ENCODE peak calls at places on chromosomes 4 and X, in ten cellular contexts. E, N, L, V, M, Z, J, U, R and I are unnamed samples.

GRCh38 chrX:49878128-49878833 is 1.0 kb upstream of the USP27X start:
- DNase-seq in M (peak), R (no peak), J (no peak), U (no peak), E (no peak), Z (no peak), V (no peak), L (no peak), N (no peak), I (no peak)

GRCh38 chr4:185912779-185913178 is 100.8 kb upstream of the SORBS2 start:
- DNase-seq in M (no peak), J (no peak), L (no peak), N (no peak), E (no peak), V (peak), R (no peak), U (peak), Z (no peak), I (no peak)

GRCh38 chr4:26220704-26221103 is 100.1 kb upstream of the RBPJ start:
- DNase-seq in R (no peak), E (no peak), L (no peak), U (no peak), M (no peak), V (peak), J (no peak), N (no peak), Z (no peak), I (no peak)

GRCh38 chr4:16250665-16251365 is 24.5 kb upstream of the TAPT1 start:
- DNase-seq in U (no peak), L (no peak), J (no peak), N (no peak), R (no peak), E (no peak), M (no peak), V (peak), Z (no peak), I (peak)

GRCh38 chr4:7241587-7242125 is 49.3 kb downstream of the SORCS2 start:
- DNase-seq in L (no peak), V (no peak), M (no peak), U (no peak), J (no peak), Z (no peak), R (no peak), E (no peak), N (no peak), I (no peak)

GRCh38 chr4:104682311-104682710 is 187.6 kb upstream of the CXXC4 start:
- DNase-seq in V (no peak), Z (no peak), R (no peak), J (no peak), N (no peak), M (no peak), U (no peak), L (no peak), E (no peak), I (no peak)

GRCh38 chr4:79863333-79863732 is 209.7 kb downstream of the ANTXR2 start:
- DNase-seq in J (no peak), V (no peak), U (no peak), N (no peak), Z (no peak), E (no peak), L (no peak), R (no peak), M (no peak), I (no peak)

GRCh38 chr4:11565213-11565612 is 136.5 kb upstream of the HS3ST1 start:
- DNase-seq in Z (no peak), E (no peak), M (no peak), J (no peak), R (no peak), N (no peak), V (no peak), U (no peak), L (no peak), I (no peak)

GRCh38 chr4:154588198-154588597 is 2.3 kb downstream of the FGA start:
- DNase-seq in Z (no peak), U (no peak), N (no peak), R (no peak), M (no peak), V (no peak), L (no peak), J (no peak), E (no peak), I (no peak)

GRCh38 chr4:47374477-47374876 is 89.0 kb downstream of the COMMD8 start:
- DNase-seq in J (no peak), M (no peak), N (no peak), R (no peak), V (no peak), U (no peak), E (no peak), Z (no peak), L (no peak), I (no peak)

GRCh38 chrX:155068165-155068564 is 2.8 kb downstream of the CMC4 start:
- DNase-seq in N (no peak), E (no peak), M (no peak), R (no peak), V (peak), J (no peak), Z (no peak), U (no peak), L (no peak), I (peak)

GRCh38 chr4:88753658-88754431 is 56.2 kb upstream of the NAP1L5 start:
- DNase-seq in Z (no peak), N (no peak), U (no peak), E (no peak), R (no peak), J (no peak), M (no peak), L (no peak), V (no peak), I (no peak)

GRCh38 chr4:189843392-189844009 is 97.2 kb upstream of the FRG1 start:
- DNase-seq in U (no peak), J (no peak), M (no peak), V (no peak), Z (no peak), E (no peak), L (no peak), R (no peak), N (no peak), I (no peak)

GRCh38 chr4:87633239-87633638 is 16.8 kb upstream of the DMP1 start:
- DNase-seq in Z (no peak), M (no peak), V (no peak), L (no peak), R (no peak), E (peak), J (no peak), N (no peak), U (no peak), I (no peak)

GRCh38 chrX:19571708-19572107 is 56.4 kb upstream of the MAP3K15 start:
- DNase-seq in M (no peak), N (no peak), E (no peak), J (no peak), L (no peak), V (no peak), R (no peak), Z (no peak), U (no peak), I (no peak)

GRCh38 chrX:106035064-106035463 is 3.5 kb downstream of the SERPINA7 start:
- DNase-seq in Z (no peak), E (no peak), U (no peak), J (no peak), N (no peak), M (no peak), L (no peak), V (no peak), R (peak), I (no peak)

GRCh38 chrX:24607616-24608015 is 39.5 kb downstream of the PCYT1B start:
- DNase-seq in L (no peak), M (no peak), E (no peak), R (no peak), Z (no peak), U (no peak), J (no peak), V (no peak), N (no peak), I (no peak)

GRCh38 chr4:110865611-110866254 is 242.9 kb upstream of the PITX2 start:
- DNase-seq in Z (no peak), M (no peak), V (no peak), L (no peak), N (no peak), J (no peak), R (no peak), U (peak), E (no peak), I (peak)

GRCh38 chrX:136768469-136769084 is 12.2 kb downstream of the ARHGEF6 start:
- DNase-seq in M (peak), N (peak), L (no peak), Z (no peak), J (peak), U (peak), R (peak), E (no peak), V (peak), I (no peak)

GRCh38 chrX:134525086-134525792 is 65.3 kb downstream of the HPRT1 start:
- DNase-seq in U (no peak), R (no peak), L (no peak), V (no peak), E (no peak), M (no peak), J (no peak), Z (no peak), N (no peak), I (no peak)

GRCh38 chr4:183362916-183363542 is 40.8 kb upstream of the CLDN24 start:
- DNase-seq in J (no peak), Z (no peak), R (no peak), M (no peak), V (peak), N (peak), E (no peak), U (no peak), L (no peak), I (no peak)
- TF ChIP-seq CTCF in J (no peak), Z (no peak), R (no peak), M (no peak), V (peak), N (no peak), E (no peak), U (peak), L (no peak), I (peak)

DNA sequence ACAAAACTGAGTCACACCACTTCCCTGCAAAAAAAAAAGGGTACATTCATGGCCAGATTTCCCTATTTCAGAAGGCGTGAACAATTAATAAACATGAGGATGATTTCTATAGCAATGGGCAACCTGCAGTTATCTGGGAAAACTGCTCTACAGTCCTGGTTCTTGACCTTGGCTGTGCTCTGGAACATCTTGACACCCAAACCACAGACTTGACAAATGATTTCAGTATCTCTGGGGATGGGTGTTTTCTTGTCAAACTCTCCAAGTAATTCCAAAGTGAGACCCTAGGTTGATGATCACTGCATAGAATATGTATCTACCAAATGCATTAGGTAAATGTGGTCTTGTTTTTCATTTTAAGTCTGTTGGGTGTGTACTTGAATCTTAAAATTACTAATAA is 2.0 kb downstream of the DAPP1 start:
- DNase-seq in U (no peak), V (no peak), Z (no peak), M (no peak), N (no peak), L (no peak), R (no peak), J (no peak), E (no peak), I (no peak)
- H3K4me3 ChIP-seq in U (no peak), V (no peak), Z (no peak), M (no peak), N (no peak), L (no peak), R (peak), J (peak), E (no peak), I (no peak)

GRCh38 chr4:8703857-8704495 is 111.4 kb downstream of the CPZ start:
- DNase-seq in J (no peak), L (no peak), R (no peak), M (no peak), N (peak), V (no peak), Z (peak), U (no peak), E (no peak), I (no peak)
- TF ChIP-seq CTCF in J (no peak), L (no peak), R (no peak), M (no peak), N (no peak), V (no peak), Z (no peak), U (no peak), E (no peak), I (no peak)

DNA sequence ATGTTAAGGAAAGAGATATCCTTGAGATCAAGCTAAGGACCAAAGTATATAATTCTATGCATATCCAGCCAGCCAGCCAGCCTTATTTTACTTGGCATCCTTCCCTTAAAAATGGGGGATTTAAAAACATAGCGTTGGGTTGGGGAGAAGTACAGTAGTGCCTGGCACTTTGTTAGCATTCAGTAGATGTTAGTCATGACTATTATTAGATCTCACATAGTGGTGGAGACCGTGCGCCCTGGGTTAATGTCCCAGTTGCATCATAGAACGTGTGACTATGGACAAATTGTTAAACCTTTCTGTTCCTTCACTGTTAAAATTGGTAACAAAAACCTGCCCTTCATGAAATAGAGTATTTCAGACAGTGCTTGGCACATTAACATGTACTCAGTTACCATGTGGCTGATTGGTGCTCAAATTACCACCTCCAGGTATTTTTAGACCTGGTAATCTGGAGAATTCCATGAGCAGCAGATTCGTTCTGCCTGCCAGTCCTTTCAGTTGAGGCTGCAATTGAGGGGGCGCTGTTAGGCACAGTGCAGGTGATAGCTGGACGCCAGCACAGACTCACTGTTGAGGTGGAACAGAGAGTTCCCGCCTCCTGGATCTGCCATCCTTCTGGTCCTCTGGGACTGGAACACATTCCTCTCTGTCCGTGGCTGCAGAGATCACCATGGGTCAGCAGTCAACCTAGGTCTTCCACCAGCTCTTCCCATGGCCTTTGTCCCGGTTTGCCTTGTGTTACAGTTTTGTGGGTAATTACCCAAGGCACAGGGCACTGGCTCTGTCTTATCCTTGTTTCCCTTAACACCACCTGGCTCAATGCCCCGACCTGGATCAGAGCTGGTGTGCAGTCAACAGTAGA is 31.7 kb downstream of the RBBP7 start:
- DNase-seq in R (no peak), N (no peak), M (no peak), U (peak), L (no peak), J (no peak), Z (no peak), E (peak), V (peak), I (peak)
- H3K4me3 ChIP-seq in R (no peak), N (no peak), M (no peak), U (no peak), L (no peak), J (no peak), Z (no peak), E (no peak), V (no peak), I (no peak)

DNA sequence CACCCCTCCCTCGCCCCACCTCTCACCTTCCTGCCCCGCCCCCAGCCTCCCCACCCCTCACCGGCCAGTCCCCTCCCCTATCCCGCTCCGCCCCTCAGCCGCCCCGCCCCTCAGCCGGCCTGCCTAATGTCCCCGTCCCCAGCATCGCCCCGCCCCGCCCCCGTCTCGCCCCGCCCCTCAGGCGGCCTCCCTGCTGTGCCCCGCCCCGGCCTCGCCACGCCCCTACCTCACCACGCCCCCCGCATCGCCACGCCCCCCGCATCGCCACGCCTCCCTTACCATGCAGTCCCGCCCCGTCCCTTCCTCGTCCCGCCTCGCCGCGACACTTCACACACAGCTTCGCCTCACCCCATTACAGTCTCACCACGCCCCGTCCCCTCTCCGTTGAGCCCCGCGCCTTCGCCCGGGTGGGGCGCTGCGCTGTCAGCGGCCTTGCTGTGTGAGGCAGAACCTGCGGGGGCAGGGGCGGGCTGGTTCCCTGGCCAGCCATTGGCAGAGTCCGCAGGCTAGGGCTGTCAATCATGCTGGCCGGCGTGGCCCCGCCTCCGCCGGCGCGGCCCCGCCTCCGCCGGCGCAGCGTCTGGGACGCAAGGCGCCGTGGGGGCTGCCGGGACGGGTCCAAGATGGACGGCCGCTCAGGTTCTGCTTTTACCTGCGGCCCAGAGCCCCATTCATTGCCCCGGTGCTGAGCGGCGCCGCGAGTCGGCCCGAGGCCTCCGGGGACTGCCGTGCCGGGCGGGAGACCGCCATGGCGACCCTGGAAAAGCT is at the start of the genes HTT and HTT-AS:
- DNase-seq in Z (peak), V (peak), R (peak), L (peak), M (peak), J (peak), U (peak), N (peak), E (peak), I (peak)
- TF ChIP-seq CTCF in Z (peak), V (peak), R (no peak), L (peak), M (peak), J (peak), U (peak), N (no peak), E (no peak), I (no peak)

GRCh38 chr4:41069268-41069667 is 145.1 kb downstream of the APBB2 start:
- DNase-seq in N (no peak), J (no peak), U (no peak), L (no peak), R (no peak), M (no peak), V (no peak), Z (no peak), E (no peak), I (no peak)

GRCh38 chr4:41064953-41065352 is 149.4 kb downstream of the APBB2 start:
- DNase-seq in M (no peak), U (no peak), E (no peak), N (no peak), L (no peak), Z (no peak), J (no peak), V (no peak), R (no peak), I (no peak)

GRCh38 chr4:41067369-41067768 is 147.0 kb downstream of the APBB2 start:
- DNase-seq in V (no peak), R (no peak), L (no peak), U (no peak), Z (no peak), M (no peak), E (no peak), N (no peak), J (no peak), I (no peak)

GRCh38 chr4:41069838-41070237 is 144.5 kb downstream of the APBB2 start:
- DNase-seq in R (no peak), E (no peak), Z (no peak), V (no peak), M (no peak), U (no peak), N (no peak), L (no peak), J (no peak), I (no peak)

GRCh38 chr4:41066049-41066448 is 148.3 kb downstream of the APBB2 start:
- DNase-seq in M (no peak), R (no peak), V (no peak), J (no peak), L (no peak), U (no peak), E (no peak), N (no peak), Z (no peak), I (no peak)
- H3K4me3 ChIP-seq in M (no peak), R (no peak), V (no peak), J (no peak), L (no peak), U (no peak), E (no peak), N (no peak), Z (no peak), I (no peak)

DNA sequence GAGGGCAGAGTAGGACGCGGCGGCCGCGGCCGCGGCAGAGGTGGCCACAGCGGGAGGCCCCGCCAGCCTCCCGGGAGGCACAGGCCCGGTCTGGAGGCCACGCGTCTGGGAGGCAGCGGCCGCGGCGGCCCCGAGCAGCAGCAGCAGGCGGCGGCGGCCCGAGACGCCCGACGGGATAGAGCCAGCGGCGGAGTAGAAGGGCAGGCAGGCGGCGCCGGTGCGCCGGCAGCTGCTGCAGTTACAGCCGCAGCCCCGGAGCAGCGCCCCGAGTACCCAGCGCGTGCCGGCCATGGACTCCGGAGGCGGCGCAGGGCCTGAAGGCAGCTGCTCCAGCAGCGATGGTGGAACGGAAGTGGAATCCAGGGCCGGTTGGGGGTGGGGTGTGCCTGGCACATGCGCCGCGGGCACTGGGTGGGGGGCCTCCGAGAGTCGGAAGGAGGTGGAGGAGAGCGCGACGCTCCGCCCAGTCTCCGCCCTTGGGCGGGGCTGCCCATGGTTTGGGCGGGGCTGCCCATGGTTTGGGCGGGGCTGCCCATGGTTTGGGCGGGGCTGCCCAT is at the start of gene GRSF1:
- DNase-seq in N (peak), M (peak), U (peak), E (peak), Z (peak), J (peak), V (peak), L (peak), R (peak), I (peak)
- TF ChIP-seq CTCF in N (no peak), M (no peak), U (no peak), E (no peak), Z (no peak), J (no peak), V (no peak), L (peak), R (peak), I (no peak)